ENCODE peak calls at places on chromosomes 4 and X, in five cellular contexts. W is GM12891; B is T-helper 2 cell; I is neural crest cell; P is activated CD4-positive, alpha-beta T cell treated with anti-CD3 and anti-CD28 coated beads for 24 hours. T is an unnamed sample.

GRCh38 chrX:132119283-132119682 is 8.5 kb downstream of the FRMD7 start:
- DNase-seq in W (no peak), B (no peak), I (peak), P (no peak), T (no peak)

GRCh38 chrX:17674611-17675010 is 62.7 kb upstream of the SCML1 start:
- DNase-seq in W (no peak), B (no peak), I (no peak), P (no peak), T (no peak)

GRCh38 chr4:107497054-107497453 is 223.0 kb downstream of the PAPSS1 start:
- DNase-seq in W (no peak), B (no peak), I (no peak), P (no peak), T (no peak)

GRCh38 chrX:9492901-9493300 is 28.0 kb downstream of the TBL1X start:
- DNase-seq in W (no peak), B (no peak), I (no peak), P (no peak), T (no peak)

GRCh38 chr4:82706349-82707000 is 92.1 kb downstream of the SCD5 start:
- DNase-seq in W (no peak), B (no peak), I (no peak), P (no peak), T (no peak)

GRCh38 chrX:30791296-30792278 is 97.5 kb downstream of the TAB3 start:
- DNase-seq in W (no peak), B (no peak), I (no peak), P (no peak), T (no peak)

GRCh38 chr4:172962564-172963353 is 205.9 kb upstream of the GALNT7 start:
- DNase-seq in W (no peak), B (no peak), I (no peak), P (no peak), T (no peak)

GRCh38 chr4:156475322-156475721 is 496.3 kb downstream of the PDGFC start:
- DNase-seq in W (no peak), B (no peak), I (no peak), P (no peak), T (no peak)

GRCh38 chr4:145511913-145512522 is 30.4 kb downstream of the SMAD1 start:
- DNase-seq in W (no peak), B (no peak), I (no peak), P (no peak), T (no peak)